ENCODE peak calls at places on chromosomes 4 and X, in nine cellular contexts. One of them, this sample, is unnamed.

GRCh38 chr4:9940041-9940440 is 81.3 kb downstream of the SLC2A9 start:
- DNase-seq in K562: no peak
- DNase-seq in uterus: no peak
- DNase-seq in cardiac muscle cell: no peak
- DNase-seq in tibial nerve: no peak
- DNase-seq in lower lobe of right lung: no peak
- DNase-seq in upper lobe of left lung: no peak
- DNase-seq in IMR-90: no peak
- DNase-seq in fibroblast of lung: no peak
- DNase-seq in this sample: no peak

GRCh38 chrX:41802958-41803357 is 79.0 kb downstream of the GPR82 start:
- DNase-seq in upper lobe of left lung: no peak
- DNase-seq in fibroblast of lung: no peak
- DNase-seq in uterus: no peak
- DNase-seq in IMR-90: no peak
- DNase-seq in K562: no peak
- DNase-seq in tibial nerve: no peak
- DNase-seq in cardiac muscle cell: peak
- DNase-seq in lower lobe of right lung: no peak
- DNase-seq in this sample: no peak

GRCh38 chr4:44279469-44279868 is 169.1 kb downstream of the KCTD8 start:
- DNase-seq in K562: no peak
- DNase-seq in fibroblast of lung: no peak
- DNase-seq in IMR-90: no peak
- DNase-seq in lower lobe of right lung: no peak
- DNase-seq in uterus: no peak
- DNase-seq in tibial nerve: no peak
- DNase-seq in cardiac muscle cell: no peak
- DNase-seq in upper lobe of left lung: no peak
- DNase-seq in this sample: no peak

GRCh38 chrX:20729421-20729820 is 462.7 kb upstream of the RPS6KA3 start:
- DNase-seq in uterus: no peak
- DNase-seq in K562: no peak
- DNase-seq in upper lobe of left lung: no peak
- DNase-seq in tibial nerve: no peak
- DNase-seq in lower lobe of right lung: no peak
- DNase-seq in cardiac muscle cell: no peak
- DNase-seq in IMR-90: no peak
- DNase-seq in fibroblast of lung: peak
- DNase-seq in this sample: no peak

GRCh38 chr4:17347445-17347844 is 164.4 kb downstream of the QDPR start:
- DNase-seq in uterus: no peak
- DNase-seq in lower lobe of right lung: no peak
- DNase-seq in cardiac muscle cell: peak
- DNase-seq in K562: peak
- DNase-seq in upper lobe of left lung: no peak
- DNase-seq in fibroblast of lung: peak
- DNase-seq in tibial nerve: peak
- DNase-seq in IMR-90: peak
- DNase-seq in this sample: no peak

GRCh38 chr4:68070302-68070701 is 59.4 kb downstream of the TMPRSS11F start:
- DNase-seq in K562: no peak
- DNase-seq in uterus: no peak
- DNase-seq in upper lobe of left lung: no peak
- DNase-seq in tibial nerve: no peak
- DNase-seq in IMR-90: no peak
- DNase-seq in fibroblast of lung: no peak
- DNase-seq in cardiac muscle cell: no peak
- DNase-seq in lower lobe of right lung: no peak
- DNase-seq in this sample: no peak

GRCh38 chr4:152156448-152156847 is 379.4 kb downstream of the FBXW7 start:
- DNase-seq in IMR-90: no peak
- DNase-seq in uterus: no peak
- DNase-seq in tibial nerve: no peak
- DNase-seq in upper lobe of left lung: no peak
- DNase-seq in K562: no peak
- DNase-seq in fibroblast of lung: no peak
- DNase-seq in lower lobe of right lung: no peak
- DNase-seq in cardiac muscle cell: peak
- DNase-seq in this sample: no peak

GRCh38 chr4:77433102-77433733 is 172.4 kb upstream of the CXCL13 start:
- DNase-seq in upper lobe of left lung: no peak
- DNase-seq in cardiac muscle cell: peak
- DNase-seq in K562: peak
- DNase-seq in fibroblast of lung: peak
- DNase-seq in uterus: no peak
- DNase-seq in IMR-90: peak
- DNase-seq in tibial nerve: peak
- DNase-seq in lower lobe of right lung: no peak
- DNase-seq in this sample: no peak

GRCh38 chr4:168886361-168886760 is 123.7 kb downstream of the CBR4 start:
- DNase-seq in K562: no peak
- DNase-seq in fibroblast of lung: peak
- DNase-seq in cardiac muscle cell: no peak
- DNase-seq in tibial nerve: no peak
- DNase-seq in IMR-90: peak
- DNase-seq in lower lobe of right lung: no peak
- DNase-seq in upper lobe of left lung: no peak
- DNase-seq in uterus: no peak
- DNase-seq in this sample: no peak

GRCh38 chr4:15110120-15110571 is 107.9 kb downstream of the CPEB2 start:
- DNase-seq in tibial nerve: no peak
- DNase-seq in fibroblast of lung: no peak
- DNase-seq in uterus: no peak
- DNase-seq in lower lobe of right lung: no peak
- DNase-seq in K562: no peak
- DNase-seq in upper lobe of left lung: no peak
- DNase-seq in IMR-90: no peak
- DNase-seq in cardiac muscle cell: no peak
- DNase-seq in this sample: no peak

GRCh38 chrX:105822138-105823091 is at the start of gene NRK:
- DNase-seq in tibial nerve: no peak
- DNase-seq in lower lobe of right lung: no peak
- DNase-seq in K562: no peak
- DNase-seq in cardiac muscle cell: peak
- DNase-seq in IMR-90: no peak
- DNase-seq in upper lobe of left lung: no peak
- DNase-seq in fibroblast of lung: peak
- DNase-seq in uterus: peak
- DNase-seq in this sample: no peak

GRCh38 chr4:140252144-140252741 is 98.3 kb upstream of the MAML3 start:
- DNase-seq in upper lobe of left lung: peak
- DNase-seq in fibroblast of lung: no peak
- DNase-seq in cardiac muscle cell: peak
- DNase-seq in tibial nerve: no peak
- DNase-seq in IMR-90: no peak
- DNase-seq in uterus: peak
- DNase-seq in lower lobe of right lung: peak
- DNase-seq in K562: no peak
- DNase-seq in this sample: no peak

GRCh38 chr4:81237791-81238190 is 22.8 kb upstream of the PRKG2 start:
- DNase-seq in fibroblast of lung: no peak
- DNase-seq in uterus: no peak
- DNase-seq in upper lobe of left lung: no peak
- DNase-seq in IMR-90: no peak
- DNase-seq in tibial nerve: no peak
- DNase-seq in K562: no peak
- DNase-seq in cardiac muscle cell: no peak
- DNase-seq in lower lobe of right lung: no peak
- DNase-seq in this sample: no peak

GRCh38 chr4:182578402-182578801 is 335.2 kb downstream of the TENM3 start:
- DNase-seq in uterus: no peak
- DNase-seq in upper lobe of left lung: peak
- DNase-seq in K562: no peak
- DNase-seq in fibroblast of lung: peak
- DNase-seq in IMR-90: peak
- DNase-seq in tibial nerve: no peak
- DNase-seq in lower lobe of right lung: no peak
- DNase-seq in cardiac muscle cell: peak
- DNase-seq in this sample: no peak

GRCh38 chr4:99436976-99437655 is 2.0 kb upstream of the ADH7 start:
- DNase-seq in tibial nerve: no peak
- DNase-seq in fibroblast of lung: no peak
- DNase-seq in uterus: no peak
- DNase-seq in cardiac muscle cell: no peak
- DNase-seq in IMR-90: no peak
- DNase-seq in lower lobe of right lung: no peak
- DNase-seq in K562: no peak
- DNase-seq in upper lobe of left lung: no peak
- DNase-seq in this sample: no peak

GRCh38 chr4:165877291-165877690 is 4.3 kb downstream of the TLL1 start:
- DNase-seq in IMR-90: no peak
- DNase-seq in upper lobe of left lung: no peak
- DNase-seq in K562: no peak
- DNase-seq in cardiac muscle cell: peak
- DNase-seq in lower lobe of right lung: no peak
- DNase-seq in fibroblast of lung: no peak
- DNase-seq in uterus: no peak
- DNase-seq in tibial nerve: no peak
- DNase-seq in this sample: no peak

GRCh38 chr4:74094227-74094626 is 4.8 kb downstream of the CXCL2 start:
- DNase-seq in cardiac muscle cell: no peak
- DNase-seq in fibroblast of lung: no peak
- DNase-seq in K562: no peak
- DNase-seq in uterus: no peak
- DNase-seq in lower lobe of right lung: no peak
- DNase-seq in upper lobe of left lung: no peak
- DNase-seq in tibial nerve: no peak
- DNase-seq in IMR-90: no peak
- DNase-seq in this sample: no peak

GRCh38 chr4:82697561-82697960 is 101.0 kb downstream of the SCD5 start:
- DNase-seq in lower lobe of right lung: no peak
- DNase-seq in cardiac muscle cell: no peak
- DNase-seq in upper lobe of left lung: no peak
- DNase-seq in fibroblast of lung: no peak
- DNase-seq in tibial nerve: no peak
- DNase-seq in IMR-90: no peak
- DNase-seq in uterus: no peak
- DNase-seq in K562: no peak
- DNase-seq in this sample: no peak

GRCh38 chr4:82694106-82694505 is 104.5 kb downstream of the SCD5 start:
- DNase-seq in upper lobe of left lung: no peak
- DNase-seq in uterus: no peak
- DNase-seq in K562: no peak
- DNase-seq in lower lobe of right lung: no peak
- DNase-seq in tibial nerve: no peak
- DNase-seq in IMR-90: no peak
- DNase-seq in cardiac muscle cell: no peak
- DNase-seq in fibroblast of lung: no peak
- DNase-seq in this sample: no peak

GRCh38 chr4:82694892-82695291 is 103.7 kb downstream of the SCD5 start:
- DNase-seq in cardiac muscle cell: no peak
- DNase-seq in upper lobe of left lung: no peak
- DNase-seq in uterus: no peak
- DNase-seq in tibial nerve: no peak
- DNase-seq in fibroblast of lung: no peak
- DNase-seq in IMR-90: no peak
- DNase-seq in K562: no peak
- DNase-seq in lower lobe of right lung: no peak
- DNase-seq in this sample: no peak

GRCh38 chr4:82696117-82696516 is 102.5 kb downstream of the SCD5 start:
- DNase-seq in uterus: no peak
- DNase-seq in K562: no peak
- DNase-seq in fibroblast of lung: no peak
- DNase-seq in IMR-90: no peak
- DNase-seq in lower lobe of right lung: no peak
- DNase-seq in cardiac muscle cell: no peak
- DNase-seq in tibial nerve: no peak
- DNase-seq in upper lobe of left lung: no peak
- DNase-seq in this sample: no peak

GRCh38 chr4:82698412-82698811 is 100.2 kb downstream of the SCD5 start:
- DNase-seq in uterus: no peak
- DNase-seq in IMR-90: no peak
- DNase-seq in lower lobe of right lung: no peak
- DNase-seq in K562: no peak
- DNase-seq in tibial nerve: no peak
- DNase-seq in upper lobe of left lung: no peak
- DNase-seq in cardiac muscle cell: no peak
- DNase-seq in fibroblast of lung: no peak
- DNase-seq in this sample: no peak
- H3K27ac ChIP-seq in uterus: no peak
- H3K27ac ChIP-seq in IMR-90: no peak
- H3K27ac ChIP-seq in lower lobe of right lung: no peak
- H3K27ac ChIP-seq in K562: no peak
- H3K27ac ChIP-seq in tibial nerve: no peak
- H3K27ac ChIP-seq in upper lobe of left lung: no peak
- H3K27ac ChIP-seq in cardiac muscle cell: no peak
- H3K27ac ChIP-seq in fibroblast of lung: no peak
- H3K27ac ChIP-seq in this sample: peak

GRCh38 chr4:162634390-162634789 is 470.6 kb upstream of the FSTL5 start:
- DNase-seq in cardiac muscle cell: no peak
- DNase-seq in lower lobe of right lung: no peak
- DNase-seq in K562: no peak
- DNase-seq in tibial nerve: no peak
- DNase-seq in upper lobe of left lung: no peak
- DNase-seq in IMR-90: no peak
- DNase-seq in uterus: no peak
- DNase-seq in fibroblast of lung: no peak
- DNase-seq in this sample: no peak
- TF ChIP-seq CTCF in cardiac muscle cell: no peak
- TF ChIP-seq CTCF in lower lobe of right lung: no peak
- TF ChIP-seq CTCF in K562: no peak
- TF ChIP-seq CTCF in tibial nerve: no peak
- TF ChIP-seq CTCF in upper lobe of left lung: no peak
- TF ChIP-seq CTCF in IMR-90: no peak
- TF ChIP-seq CTCF in uterus: no peak
- TF ChIP-seq CTCF in fibroblast of lung: no peak
- TF ChIP-seq CTCF in this sample: no peak

GRCh38 chr4:187354740-187355139 is 631.1 kb upstream of the FAT1 start:
- DNase-seq in fibroblast of lung: no peak
- DNase-seq in IMR-90: no peak
- DNase-seq in cardiac muscle cell: no peak
- DNase-seq in uterus: no peak
- DNase-seq in lower lobe of right lung: no peak
- DNase-seq in upper lobe of left lung: no peak
- DNase-seq in tibial nerve: no peak
- DNase-seq in K562: no peak
- DNase-seq in this sample: no peak
- H3K4me3 ChIP-seq in fibroblast of lung: no peak
- H3K4me3 ChIP-seq in IMR-90: no peak
- H3K4me3 ChIP-seq in cardiac muscle cell: no peak
- H3K4me3 ChIP-seq in uterus: no peak
- H3K4me3 ChIP-seq in lower lobe of right lung: no peak
- H3K4me3 ChIP-seq in upper lobe of left lung: no peak
- H3K4me3 ChIP-seq in tibial nerve: no peak
- H3K4me3 ChIP-seq in K562: no peak
- H3K4me3 ChIP-seq in this sample: no peak

DNA sequence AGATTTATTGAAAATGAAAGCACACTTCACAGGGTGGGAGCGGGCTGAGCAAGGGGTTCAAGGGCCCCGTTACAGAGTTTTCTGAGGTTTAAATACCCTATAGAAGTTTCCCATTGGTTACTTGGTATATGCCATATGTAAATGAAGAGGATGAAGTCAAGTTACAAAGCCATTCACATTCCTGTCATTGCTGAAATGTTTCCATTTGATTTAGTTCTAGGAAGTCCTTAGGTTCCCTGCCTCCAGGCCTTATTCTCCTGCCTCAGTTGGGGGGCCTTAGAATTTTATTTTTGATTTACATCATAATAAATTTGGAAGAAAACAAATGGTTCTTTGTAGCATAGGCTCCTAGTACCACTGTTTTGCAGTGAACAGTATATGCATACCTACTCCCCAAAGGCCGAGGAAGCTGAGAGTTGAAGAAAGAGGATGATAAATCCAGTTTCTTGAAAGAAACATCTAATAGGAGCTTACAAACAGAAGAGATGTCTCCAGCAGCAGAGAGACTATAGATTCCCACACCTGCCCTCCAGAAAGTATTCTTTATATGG is 31.8 kb downstream of the SERTM2 start:
- DNase-seq in uterus: no peak
- DNase-seq in cardiac muscle cell: no peak
- DNase-seq in tibial nerve: no peak
- DNase-seq in IMR-90: no peak
- DNase-seq in lower lobe of right lung: no peak
- DNase-seq in K562: no peak
- DNase-seq in upper lobe of left lung: no peak
- DNase-seq in fibroblast of lung: no peak
- DNase-seq in this sample: no peak
- H3K27ac ChIP-seq in uterus: no peak
- H3K27ac ChIP-seq in cardiac muscle cell: no peak
- H3K27ac ChIP-seq in tibial nerve: no peak
- H3K27ac ChIP-seq in IMR-90: no peak
- H3K27ac ChIP-seq in lower lobe of right lung: no peak
- H3K27ac ChIP-seq in K562: no peak
- H3K27ac ChIP-seq in upper lobe of left lung: no peak
- H3K27ac ChIP-seq in fibroblast of lung: no peak
- H3K27ac ChIP-seq in this sample: no peak